ENCODE peak calls at places on chromosome 7, in ten cellular contexts. T, Y, X, D, P, W, C, V, R and M are unnamed samples. For H3K27me3, the result is how much of the 10 kb centered on the place peaks cover.

GRCh38 chr7:24665564-24666294 is 91.5 kb downstream of the GSDME start:
- DNase-seq in V (no peak), P (peak), W (peak), R (peak), Y (no peak), C (peak), D (peak), T (peak), X (no peak), M (no peak)

GRCh38 chr7:157009170-157009777 is 1.2 kb downstream of the MNX1 start:
- DNase-seq in P (no peak), Y (no peak), C (no peak), R (no peak), D (no peak), V (no peak), X (no peak), W (no peak), T (no peak), M (no peak)

GRCh38 chr7:77417801-77418200 is 1.7 kb upstream of the GSAP start:
- DNase-seq in Y (no peak), R (no peak), D (no peak), T (no peak), P (no peak), W (no peak), V (no peak), X (no peak), C (no peak), M (no peak)

GRCh38 chr7:41965951-41966505 is 263.1 kb upstream of the INHBA start:
- DNase-seq in R (no peak), W (no peak), P (no peak), V (no peak), X (no peak), D (no peak), C (no peak), T (no peak), Y (no peak), M (no peak)

GRCh38 chr7:141674201-141674671 is 27.7 kb downstream of the DENND11 start:
- DNase-seq in V (no peak), R (no peak), X (peak), D (no peak), P (peak), W (no peak), Y (no peak), T (no peak), C (no peak), M (no peak)

GRCh38 chr7:95324396-95324795 is at the start of gene PON1:
- DNase-seq in T (no peak), X (no peak), P (no peak), C (no peak), V (no peak), W (no peak), Y (no peak), R (no peak), D (no peak), M (peak)

GRCh38 chr7:45980181-45980905 is 59.3 kb upstream of the IGFBP3 start:
- DNase-seq in C (no peak), V (no peak), P (no peak), T (peak), D (no peak), W (no peak), R (no peak), Y (no peak), X (no peak), M (no peak)

GRCh38 chr7:69643708-69644445 is 45.6 kb downstream of the AUTS2 start:
- DNase-seq in V (no peak), T (no peak), Y (no peak), R (no peak), W (no peak), D (no peak), X (no peak), C (no peak), P (no peak), M (no peak)

GRCh38 chr7:105198223-105198622 is 184.2 kb downstream of the KMT2E start:
- DNase-seq in R (no peak), W (no peak), V (no peak), C (no peak), P (peak), T (peak), X (no peak), Y (no peak), D (no peak), M (no peak)

GRCh38 chr7:133978502-133979295 is 148.4 kb upstream of the LRGUK start:
- DNase-seq in W (no peak), P (peak), R (no peak), T (no peak), X (no peak), V (no peak), D (no peak), C (no peak), Y (no peak), M (no peak)

GRCh38 chr7:116809636-116810266 is 52.6 kb upstream of the CAPZA2 start:
- DNase-seq in X (no peak), R (no peak), Y (no peak), C (no peak), D (no peak), P (peak), V (no peak), T (peak), W (peak), M (no peak)

GRCh38 chr7:53015463-53015862 is 20.0 kb upstream of the POM121L12 start:
- DNase-seq in T (no peak), W (no peak), C (no peak), Y (no peak), X (no peak), R (no peak), D (no peak), V (no peak), P (no peak), M (no peak)

GRCh38 chr7:22782616-22783232 is 39.9 kb downstream of the TOMM7 start:
- DNase-seq in V (peak), P (peak), T (peak), C (peak), W (peak), R (peak), X (peak), D (peak), Y (no peak), M (peak)

GRCh38 chr7:12735923-12736322 is 48.5 kb downstream of the ARL4A start:
- DNase-seq in P (no peak), W (no peak), D (no peak), T (no peak), X (no peak), C (no peak), V (no peak), Y (no peak), R (no peak), M (no peak)

GRCh38 chr7:158407581-158408331 is 179.9 kb downstream of the PTPRN2 start:
- DNase-seq in C (no peak), X (no peak), T (no peak), W (no peak), V (no peak), R (no peak), P (no peak), D (no peak), Y (no peak), M (peak)

GRCh38 chr7:78226059-78226658 is 427.6 kb downstream of the PHTF2 start:
- DNase-seq in V (no peak), Y (no peak), T (peak), D (no peak), X (peak), C (peak), P (peak), W (peak), R (no peak), M (peak)

GRCh38 chr7:100429637-100430449 is at the start of gene MEPCE:
- DNase-seq in Y (peak), C (peak), P (peak), W (peak), V (peak), T (peak), D (peak), R (peak), X (peak), M (peak)

GRCh38 chr7:45065031-45065995 is 23.5 kb downstream of the NACAD start:
- DNase-seq in D (no peak), X (no peak), T (no peak), P (no peak), W (no peak), V (peak), Y (no peak), R (no peak), C (no peak), M (no peak)

GRCh38 chr7:7812112-7812511 is 93.7 kb upstream of the RPA3 start:
- DNase-seq in D (no peak), Y (no peak), W (no peak), V (no peak), X (no peak), T (no peak), C (no peak), R (no peak), P (no peak), M (peak)

GRCh38 chr7:95874541-95875265 is 102.3 kb downstream of the DYNC1I1 start:
- DNase-seq in C (no peak), R (no peak), V (no peak), W (peak), D (no peak), X (no peak), Y (no peak), T (no peak), P (peak), M (no peak)

GRCh38 chr7:155377837-155378579 is 79.9 kb upstream of the EN2 start:
- DNase-seq in P (peak), D (no peak), W (peak), R (peak), V (no peak), C (peak), T (peak), X (no peak), Y (no peak), M (no peak)

GRCh38 chr7:99125505-99125865 is 18.4 kb downstream of the SMURF1 start:
- DNase-seq in C (no peak), R (no peak), T (no peak), V (no peak), P (no peak), W (no peak), D (no peak), Y (no peak), X (no peak), M (no peak)

GRCh38 chr7:151814400-151814914 is 62.5 kb downstream of the PRKAG2 start:
- DNase-seq in D (no peak), Y (no peak), T (peak), R (no peak), V (no peak), P (no peak), X (peak), W (no peak), C (no peak), M (no peak)

GRCh38 chr7:137798073-137798763 is 48.6 kb downstream of the DGKI start:
- DNase-seq in Y (no peak), V (no peak), C (no peak), T (no peak), R (no peak), W (no peak), D (no peak), X (no peak), P (no peak), M (no peak)

GRCh38 chr7:158957921-158958471 is 101.6 kb downstream of the DYNC2I1 start:
- DNase-seq in V (peak), D (no peak), X (no peak), W (peak), C (no peak), T (no peak), R (no peak), P (no peak), Y (peak), M (no peak)

GRCh38 chr7:34939175-34939574 is 98.1 kb downstream of the DPY19L1 start:
- DNase-seq in R (no peak), T (peak), X (no peak), C (no peak), Y (no peak), V (no peak), W (no peak), P (no peak), D (no peak), M (peak)

GRCh38 chr7:151774951-151775350 is 102.0 kb downstream of the PRKAG2 start:
- DNase-seq in X (peak), Y (no peak), R (no peak), C (no peak), P (no peak), T (no peak), V (no peak), D (no peak), W (no peak), M (no peak)

GRCh38 chr7:123305840-123306375 is 106.1 kb upstream of the SLC13A1 start:
- DNase-seq in W (no peak), R (no peak), P (no peak), X (no peak), Y (no peak), C (no peak), D (no peak), V (no peak), T (no peak), M (no peak)

GRCh38 chr7:132618956-132619305 is 42.7 kb upstream of the PLXNA4 start:
- DNase-seq in W (no peak), V (no peak), C (no peak), Y (no peak), D (no peak), T (peak), X (no peak), P (peak), R (no peak), M (no peak)

DNA sequence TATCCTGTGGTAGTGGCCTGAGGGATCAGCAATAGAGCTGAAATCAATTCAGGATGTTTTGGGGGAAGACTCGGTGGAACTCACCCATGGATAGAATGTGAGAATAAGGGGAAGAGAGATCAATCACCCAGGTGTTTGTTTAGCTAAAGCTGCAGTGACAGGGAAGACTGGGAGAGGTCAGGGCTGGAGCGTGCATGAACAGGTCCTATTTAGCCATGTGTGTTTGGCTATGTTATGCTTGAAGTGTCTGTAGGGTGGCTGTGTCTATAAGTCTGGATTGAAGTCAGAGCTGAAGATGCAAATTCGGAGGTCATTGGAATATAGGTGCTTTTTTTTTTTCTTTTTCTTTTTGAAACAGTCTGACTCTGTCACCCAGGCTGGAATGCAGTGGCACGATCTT is 4.6 kb downstream of the ATP6V1F start:
- DNase-seq in T (no peak), P (no peak), X (no peak), Y (no peak), W (no peak), D (no peak), C (no peak), R (no peak), V (no peak), M (no peak)
- TF ChIP-seq POLR2A in T (no peak), P (no peak), X (no peak), Y (no peak), W (no peak), D (no peak), C (no peak), R (no peak), V (no peak), M (no peak)

DNA sequence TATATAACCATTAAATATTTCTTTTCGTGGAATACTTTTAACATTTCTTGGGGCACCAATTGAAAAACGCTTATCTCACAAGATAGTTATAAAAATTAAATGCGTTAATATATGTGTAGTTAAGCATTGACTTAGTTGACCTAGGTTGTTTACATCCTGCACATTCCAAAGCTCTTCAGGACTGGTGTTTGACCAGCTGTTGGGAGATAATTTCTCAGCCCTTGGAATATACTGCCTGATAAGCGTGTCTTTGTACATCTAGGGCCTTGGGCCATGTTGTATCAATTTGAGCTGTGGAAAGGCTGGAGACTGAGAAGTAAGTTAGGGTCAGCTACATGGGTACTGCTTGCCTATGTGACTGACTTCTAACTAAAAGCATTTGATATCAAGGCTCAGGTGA is 90.0 kb upstream of the AOAH start:
- DNase-seq in D (no peak), V (no peak), P (no peak), X (no peak), R (no peak), C (no peak), T (no peak), W (no peak), Y (no peak), M (no peak)
- H3K27me3 ChIP-seq in D (under half), V (under half), P (under half), X (under half), R (under half), C (under half), T (under half), W (under half), Y (under half), M (under half)

GRCh38 chr7:1939434-1940401 is 269.6 kb downstream of the ELFN1 start:
- DNase-seq in X (peak), R (no peak), P (no peak), V (no peak), D (no peak), W (no peak), C (no peak), T (no peak), Y (no peak), M (no peak)

GRCh38 chr7:1941464-1942025 is 271.5 kb downstream of the ELFN1 start:
- DNase-seq in P (no peak), V (no peak), C (no peak), T (no peak), Y (no peak), D (no peak), W (no peak), X (no peak), R (no peak), M (no peak)

GRCh38 chr7:1938788-1939433 is 268.8 kb downstream of the ELFN1 start:
- DNase-seq in C (no peak), X (peak), R (no peak), Y (no peak), P (no peak), V (no peak), D (no peak), T (no peak), W (no peak), M (no peak)

GRCh38 chr7:1940863-1941262 is 270.8 kb downstream of the ELFN1 start:
- DNase-seq in W (no peak), R (no peak), C (no peak), X (peak), V (no peak), T (no peak), P (no peak), D (no peak), Y (no peak), M (no peak)

GRCh38 chr7:1940402-1940786 is 270.3 kb downstream of the ELFN1 start:
- DNase-seq in Y (peak), D (peak), T (no peak), P (no peak), X (peak), R (no peak), V (no peak), C (no peak), W (peak), M (peak)
- TF ChIP-seq POLR2A in Y (peak), D (no peak), T (no peak), P (no peak), X (no peak), R (no peak), V (no peak), C (no peak), W (no peak), M (no peak)

GRCh38 chr7:39954694-39955093 is 4.6 kb downstream of the CDK13 start:
- DNase-seq in P (no peak), C (no peak), W (no peak), X (no peak), D (no peak), R (no peak), Y (no peak), V (no peak), T (no peak), M (no peak)
- H3K27me3 ChIP-seq in P (under half), C (under half), W (under half), X (under half), D (under half), R (under half), Y (under half), V (under half), T (under half), M (under half)

GRCh38 chr7:4645241-4645640 is 36.9 kb upstream of the FOXK1 start:
- DNase-seq in W (no peak), X (no peak), Y (no peak), T (no peak), C (no peak), P (no peak), R (no peak), V (no peak), D (no peak), M (no peak)

GRCh38 chr7:4642468-4643203 is 39.5 kb upstream of the FOXK1 start:
- DNase-seq in W (no peak), C (no peak), P (peak), R (no peak), Y (no peak), X (no peak), D (no peak), T (no peak), V (no peak), M (no peak)

GRCh38 chr7:4638781-4639575 is 43.1 kb upstream of the FOXK1 start:
- DNase-seq in C (no peak), Y (no peak), T (no peak), W (no peak), D (no peak), V (no peak), X (no peak), R (no peak), P (no peak), M (no peak)

GRCh38 chr7:4641091-4641666 is 40.9 kb upstream of the FOXK1 start:
- DNase-seq in Y (no peak), X (no peak), D (no peak), T (no peak), W (no peak), C (no peak), V (no peak), R (no peak), P (no peak), M (no peak)

DNA sequence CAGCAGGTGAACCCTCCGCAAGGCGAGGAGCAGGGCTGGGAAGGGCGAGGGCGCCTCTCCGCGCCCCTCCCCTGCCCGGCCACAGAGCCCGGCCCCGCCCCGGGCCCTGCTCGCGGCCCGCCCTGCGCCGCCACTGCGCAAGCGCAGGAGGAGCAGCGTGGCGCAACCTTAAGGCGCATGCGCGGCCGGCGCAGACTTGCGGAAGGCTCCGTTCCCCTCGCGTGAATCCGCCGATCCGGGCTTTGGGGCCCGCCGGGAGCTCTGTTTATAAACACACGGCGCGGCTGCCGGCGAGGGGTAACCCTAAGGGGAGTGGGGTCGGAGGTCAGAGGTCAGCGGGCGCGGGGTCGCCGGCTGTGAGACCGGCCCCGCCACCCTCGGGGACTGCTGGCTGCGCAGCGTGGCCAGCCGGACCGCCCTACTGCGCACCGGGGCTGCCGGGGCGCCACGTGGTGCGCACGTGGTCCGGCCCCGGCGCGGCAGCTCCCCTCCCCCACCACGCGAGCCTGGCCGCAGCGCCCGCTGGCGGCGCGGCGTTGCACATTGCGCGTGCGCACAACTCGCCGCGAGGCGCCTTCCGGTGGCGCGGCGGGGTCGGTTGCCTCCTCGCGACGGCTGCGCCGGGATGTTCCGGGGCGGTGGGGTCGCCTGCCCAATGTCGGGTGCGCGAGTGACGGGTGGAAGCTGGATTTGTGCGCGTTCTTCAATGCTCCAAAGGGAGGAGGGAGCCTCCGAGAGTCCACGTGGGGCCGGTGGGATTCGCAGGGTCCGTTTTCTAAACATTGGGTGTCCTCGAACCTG is 40.2 kb upstream of the FOXK1 start:
- DNase-seq in P (peak), Y (peak), T (peak), V (peak), C (peak), D (peak), W (peak), R (peak), X (peak), M (peak)
- TF ChIP-seq POLR2A in P (peak), Y (peak), T (peak), V (peak), C (peak), D (peak), W (peak), R (peak), X (no peak), M (peak)

GRCh38 chr7:96996111-96996936 is 9.0 kb upstream of the DLX6 start:
- DNase-seq in W (no peak), Y (no peak), R (no peak), T (no peak), V (no peak), P (no peak), D (no peak), C (no peak), X (no peak), M (no peak)
- H3K27me3 ChIP-seq in W (under half), Y (half or more), R (under half), T (half or more), V (under half), P (half or more), D (half or more), C (under half), X (half or more), M (under half)